ENCODE peak calls at places on chromosomes 2 and 18, in ten cellular contexts. One of them, this sample, is unnamed.

GRCh38 chr18:21604711-21605110 is 4.2 kb upstream of the ESCO1 start:
- DNase-seq in HL-60: no peak
- DNase-seq in uterus: no peak
- DNase-seq in IMR-90: peak
- DNase-seq in CD8-positive, alpha-beta T cell: no peak
- DNase-seq in dorsolateral prefrontal cortex: no peak
- DNase-seq in A549: no peak
- DNase-seq in aorta: no peak
- DNase-seq in DND-41: no peak
- DNase-seq in A673: no peak
- DNase-seq in this sample: no peak

GRCh38 chr2:231565915-231566594 is 26.6 kb upstream of the TEX44 start:
- DNase-seq in CD8-positive, alpha-beta T cell: no peak
- DNase-seq in dorsolateral prefrontal cortex: no peak
- DNase-seq in IMR-90: no peak
- DNase-seq in DND-41: no peak
- DNase-seq in HL-60: no peak
- DNase-seq in uterus: no peak
- DNase-seq in A673: no peak
- DNase-seq in aorta: no peak
- DNase-seq in A549: peak
- DNase-seq in this sample: no peak

GRCh38 chr2:112674229-112674628 is 28.5 kb downstream of the SLC20A1 start:
- DNase-seq in A673: no peak
- DNase-seq in aorta: peak
- DNase-seq in uterus: peak
- DNase-seq in HL-60: peak
- DNase-seq in DND-41: no peak
- DNase-seq in dorsolateral prefrontal cortex: peak
- DNase-seq in A549: no peak
- DNase-seq in IMR-90: no peak
- DNase-seq in CD8-positive, alpha-beta T cell: no peak
- DNase-seq in this sample: no peak

GRCh38 chr2:173989160-173989885 is 24.1 kb upstream of the SP3 start:
- DNase-seq in A673: no peak
- DNase-seq in CD8-positive, alpha-beta T cell: no peak
- DNase-seq in A549: no peak
- DNase-seq in DND-41: no peak
- DNase-seq in IMR-90: no peak
- DNase-seq in dorsolateral prefrontal cortex: no peak
- DNase-seq in HL-60: no peak
- DNase-seq in uterus: no peak
- DNase-seq in aorta: no peak
- DNase-seq in this sample: no peak

GRCh38 chr2:239198221-239198620 is 202.6 kb downstream of the HDAC4 start:
- DNase-seq in dorsolateral prefrontal cortex: peak
- DNase-seq in HL-60: no peak
- DNase-seq in uterus: peak
- DNase-seq in A673: no peak
- DNase-seq in DND-41: no peak
- DNase-seq in A549: no peak
- DNase-seq in CD8-positive, alpha-beta T cell: no peak
- DNase-seq in aorta: peak
- DNase-seq in IMR-90: no peak
- DNase-seq in this sample: no peak

GRCh38 chr2:29596584-29596983 is 324.8 kb downstream of the ALK start:
- DNase-seq in HL-60: no peak
- DNase-seq in IMR-90: no peak
- DNase-seq in DND-41: no peak
- DNase-seq in uterus: no peak
- DNase-seq in CD8-positive, alpha-beta T cell: no peak
- DNase-seq in A673: no peak
- DNase-seq in dorsolateral prefrontal cortex: no peak
- DNase-seq in A549: no peak
- DNase-seq in aorta: no peak
- DNase-seq in this sample: no peak

GRCh38 chr2:174778479-174778962 is 14.2 kb upstream of the CHRNA1 start:
- DNase-seq in CD8-positive, alpha-beta T cell: peak
- DNase-seq in DND-41: peak
- DNase-seq in aorta: peak
- DNase-seq in HL-60: peak
- DNase-seq in dorsolateral prefrontal cortex: no peak
- DNase-seq in A549: no peak
- DNase-seq in A673: no peak
- DNase-seq in IMR-90: peak
- DNase-seq in uterus: peak
- DNase-seq in this sample: peak

GRCh38 chr2:48032765-48033164 is 126.5 kb upstream of the FBXO11 start:
- DNase-seq in IMR-90: no peak
- DNase-seq in HL-60: no peak
- DNase-seq in CD8-positive, alpha-beta T cell: no peak
- DNase-seq in dorsolateral prefrontal cortex: no peak
- DNase-seq in A673: no peak
- DNase-seq in DND-41: no peak
- DNase-seq in aorta: no peak
- DNase-seq in uterus: no peak
- DNase-seq in A549: no peak
- DNase-seq in this sample: no peak

GRCh38 chr18:28903366-28903765 is 726.4 kb upstream of the CDH2 start:
- DNase-seq in IMR-90: peak
- DNase-seq in DND-41: no peak
- DNase-seq in dorsolateral prefrontal cortex: no peak
- DNase-seq in aorta: no peak
- DNase-seq in HL-60: no peak
- DNase-seq in A549: no peak
- DNase-seq in A673: no peak
- DNase-seq in uterus: no peak
- DNase-seq in CD8-positive, alpha-beta T cell: no peak
- DNase-seq in this sample: no peak

GRCh38 chr2:68741238-68741637 is 6.6 kb downstream of the ARHGAP25 start:
- DNase-seq in DND-41: no peak
- DNase-seq in CD8-positive, alpha-beta T cell: no peak
- DNase-seq in aorta: no peak
- DNase-seq in IMR-90: no peak
- DNase-seq in HL-60: no peak
- DNase-seq in uterus: no peak
- DNase-seq in dorsolateral prefrontal cortex: no peak
- DNase-seq in A549: no peak
- DNase-seq in A673: no peak
- DNase-seq in this sample: no peak

GRCh38 chr2:3669656-3670055 is 11.7 kb downstream of the ALLC start:
- DNase-seq in A549: no peak
- DNase-seq in IMR-90: no peak
- DNase-seq in uterus: no peak
- DNase-seq in A673: no peak
- DNase-seq in CD8-positive, alpha-beta T cell: no peak
- DNase-seq in aorta: no peak
- DNase-seq in HL-60: no peak
- DNase-seq in dorsolateral prefrontal cortex: no peak
- DNase-seq in DND-41: no peak
- DNase-seq in this sample: no peak

GRCh38 chr2:176002684-176003225 is 688 bp upstream of the LNPK start:
- DNase-seq in dorsolateral prefrontal cortex: peak
- DNase-seq in uterus: peak
- DNase-seq in A673: no peak
- DNase-seq in IMR-90: peak
- DNase-seq in A549: peak
- DNase-seq in DND-41: no peak
- DNase-seq in HL-60: no peak
- DNase-seq in aorta: peak
- DNase-seq in CD8-positive, alpha-beta T cell: no peak
- DNase-seq in this sample: no peak

GRCh38 chr2:30940805-30941204 is 133.6 kb upstream of the CAPN13 start:
- DNase-seq in dorsolateral prefrontal cortex: no peak
- DNase-seq in DND-41: no peak
- DNase-seq in uterus: no peak
- DNase-seq in HL-60: no peak
- DNase-seq in aorta: no peak
- DNase-seq in A549: no peak
- DNase-seq in IMR-90: no peak
- DNase-seq in A673: no peak
- DNase-seq in CD8-positive, alpha-beta T cell: no peak
- DNase-seq in this sample: no peak

GRCh38 chr2:197309369-197310231 is 980 bp downstream of the ANKRD44 start:
- DNase-seq in CD8-positive, alpha-beta T cell: peak
- DNase-seq in A549: no peak
- DNase-seq in A673: peak
- DNase-seq in DND-41: peak
- DNase-seq in uterus: peak
- DNase-seq in IMR-90: no peak
- DNase-seq in dorsolateral prefrontal cortex: no peak
- DNase-seq in HL-60: no peak
- DNase-seq in aorta: peak
- DNase-seq in this sample: peak

GRCh38 chr2:95346738-95347671 is 49.9 kb downstream of the KCNIP3 start:
- DNase-seq in IMR-90: no peak
- DNase-seq in DND-41: no peak
- DNase-seq in HL-60: no peak
- DNase-seq in uterus: peak
- DNase-seq in CD8-positive, alpha-beta T cell: no peak
- DNase-seq in A673: no peak
- DNase-seq in dorsolateral prefrontal cortex: no peak
- DNase-seq in A549: no peak
- DNase-seq in aorta: no peak
- DNase-seq in this sample: no peak

GRCh38 chr2:30705711-30706533 is 101.3 kb downstream of the CAPN13 start:
- DNase-seq in dorsolateral prefrontal cortex: no peak
- DNase-seq in DND-41: no peak
- DNase-seq in IMR-90: no peak
- DNase-seq in HL-60: no peak
- DNase-seq in A549: no peak
- DNase-seq in A673: no peak
- DNase-seq in CD8-positive, alpha-beta T cell: no peak
- DNase-seq in aorta: no peak
- DNase-seq in uterus: no peak
- DNase-seq in this sample: no peak

GRCh38 chr18:62897153-62897552 is 181.8 kb downstream of the PHLPP1 start:
- DNase-seq in dorsolateral prefrontal cortex: no peak
- DNase-seq in IMR-90: peak
- DNase-seq in DND-41: no peak
- DNase-seq in HL-60: no peak
- DNase-seq in CD8-positive, alpha-beta T cell: no peak
- DNase-seq in A673: no peak
- DNase-seq in uterus: no peak
- DNase-seq in aorta: no peak
- DNase-seq in A549: no peak
- DNase-seq in this sample: no peak

GRCh38 chr2:168545439-168546082 is 89.5 kb downstream of the CERS6 start:
- DNase-seq in CD8-positive, alpha-beta T cell: no peak
- DNase-seq in A549: peak
- DNase-seq in DND-41: no peak
- DNase-seq in uterus: peak
- DNase-seq in dorsolateral prefrontal cortex: no peak
- DNase-seq in IMR-90: peak
- DNase-seq in A673: no peak
- DNase-seq in HL-60: no peak
- DNase-seq in aorta: no peak
- DNase-seq in this sample: no peak
- H3K27ac ChIP-seq in CD8-positive, alpha-beta T cell: no peak
- H3K27ac ChIP-seq in A549: peak
- H3K27ac ChIP-seq in DND-41: no peak
- H3K27ac ChIP-seq in uterus: no peak
- H3K27ac ChIP-seq in dorsolateral prefrontal cortex: no peak
- H3K27ac ChIP-seq in IMR-90: no peak
- H3K27ac ChIP-seq in A673: no peak
- H3K27ac ChIP-seq in HL-60: peak
- H3K27ac ChIP-seq in aorta: no peak
- H3K27ac ChIP-seq in this sample: no peak

GRCh38 chr2:168685619-168686453 is 116.6 kb upstream of the NOSTRIN start:
- DNase-seq in dorsolateral prefrontal cortex: no peak
- DNase-seq in HL-60: peak
- DNase-seq in DND-41: no peak
- DNase-seq in A549: no peak
- DNase-seq in A673: no peak
- DNase-seq in uterus: no peak
- DNase-seq in aorta: no peak
- DNase-seq in CD8-positive, alpha-beta T cell: no peak
- DNase-seq in IMR-90: no peak
- DNase-seq in this sample: no peak
- H3K27ac ChIP-seq in dorsolateral prefrontal cortex: no peak
- H3K27ac ChIP-seq in HL-60: peak
- H3K27ac ChIP-seq in DND-41: no peak
- H3K27ac ChIP-seq in A549: no peak
- H3K27ac ChIP-seq in A673: no peak
- H3K27ac ChIP-seq in uterus: no peak
- H3K27ac ChIP-seq in aorta: no peak
- H3K27ac ChIP-seq in CD8-positive, alpha-beta T cell: no peak
- H3K27ac ChIP-seq in IMR-90: no peak
- H3K27ac ChIP-seq in this sample: no peak

GRCh38 chr2:20196881-20197204 is 28.1 kb downstream of the SDC1 start:
- DNase-seq in aorta: no peak
- DNase-seq in IMR-90: no peak
- DNase-seq in HL-60: no peak
- DNase-seq in DND-41: no peak
- DNase-seq in CD8-positive, alpha-beta T cell: no peak
- DNase-seq in uterus: no peak
- DNase-seq in dorsolateral prefrontal cortex: no peak
- DNase-seq in A673: no peak
- DNase-seq in A549: no peak
- DNase-seq in this sample: no peak

GRCh38 chr2:20199381-20200270 is 25.3 kb downstream of the SDC1 start:
- DNase-seq in DND-41: no peak
- DNase-seq in IMR-90: no peak
- DNase-seq in A673: no peak
- DNase-seq in uterus: no peak
- DNase-seq in CD8-positive, alpha-beta T cell: no peak
- DNase-seq in HL-60: no peak
- DNase-seq in A549: no peak
- DNase-seq in dorsolateral prefrontal cortex: no peak
- DNase-seq in aorta: no peak
- DNase-seq in this sample: no peak

GRCh38 chr2:20200697-20201555 is 24.0 kb downstream of the SDC1 start:
- DNase-seq in uterus: no peak
- DNase-seq in A549: no peak
- DNase-seq in A673: no peak
- DNase-seq in HL-60: no peak
- DNase-seq in dorsolateral prefrontal cortex: no peak
- DNase-seq in IMR-90: no peak
- DNase-seq in aorta: no peak
- DNase-seq in DND-41: no peak
- DNase-seq in CD8-positive, alpha-beta T cell: no peak
- DNase-seq in this sample: no peak

GRCh38 chr2:20198001-20198400 is 26.9 kb downstream of the SDC1 start:
- DNase-seq in aorta: no peak
- DNase-seq in A549: no peak
- DNase-seq in HL-60: no peak
- DNase-seq in uterus: no peak
- DNase-seq in CD8-positive, alpha-beta T cell: no peak
- DNase-seq in A673: no peak
- DNase-seq in IMR-90: no peak
- DNase-seq in DND-41: no peak
- DNase-seq in dorsolateral prefrontal cortex: no peak
- DNase-seq in this sample: no peak

GRCh38 chr2:20198796-20199361 is 26.1 kb downstream of the SDC1 start:
- DNase-seq in CD8-positive, alpha-beta T cell: no peak
- DNase-seq in aorta: no peak
- DNase-seq in uterus: no peak
- DNase-seq in DND-41: no peak
- DNase-seq in HL-60: no peak
- DNase-seq in dorsolateral prefrontal cortex: no peak
- DNase-seq in IMR-90: no peak
- DNase-seq in A549: no peak
- DNase-seq in A673: no peak
- DNase-seq in this sample: no peak
- H3K27ac ChIP-seq in CD8-positive, alpha-beta T cell: no peak
- H3K27ac ChIP-seq in aorta: no peak
- H3K27ac ChIP-seq in uterus: no peak
- H3K27ac ChIP-seq in DND-41: no peak
- H3K27ac ChIP-seq in HL-60: no peak
- H3K27ac ChIP-seq in dorsolateral prefrontal cortex: no peak
- H3K27ac ChIP-seq in IMR-90: no peak
- H3K27ac ChIP-seq in A549: no peak
- H3K27ac ChIP-seq in A673: no peak
- H3K27ac ChIP-seq in this sample: no peak

GRCh38 chr2:222290691-222291484 is 7.9 kb downstream of the PAX3 start:
- DNase-seq in uterus: no peak
- DNase-seq in A673: peak
- DNase-seq in IMR-90: no peak
- DNase-seq in dorsolateral prefrontal cortex: no peak
- DNase-seq in A549: peak
- DNase-seq in CD8-positive, alpha-beta T cell: no peak
- DNase-seq in DND-41: no peak
- DNase-seq in aorta: no peak
- DNase-seq in HL-60: no peak
- DNase-seq in this sample: no peak
- H3K27ac ChIP-seq in uterus: no peak
- H3K27ac ChIP-seq in A673: peak
- H3K27ac ChIP-seq in IMR-90: no peak
- H3K27ac ChIP-seq in dorsolateral prefrontal cortex: no peak
- H3K27ac ChIP-seq in A549: no peak
- H3K27ac ChIP-seq in CD8-positive, alpha-beta T cell: no peak
- H3K27ac ChIP-seq in DND-41: no peak
- H3K27ac ChIP-seq in aorta: no peak
- H3K27ac ChIP-seq in HL-60: no peak
- H3K27ac ChIP-seq in this sample: no peak